ENCODE peak calls at places on chromosomes 6 and 20, in seven cellular contexts. T is endothelial cell of umbilical vein; R is gastrocnemius medialis; D is H9; W is ovary; Q is tibial artery; V is CD8-positive, alpha-beta memory T cell. L is an unnamed sample.

GRCh38 chr6:167684276-167685104 is 142.2 kb upstream of the AFDN start:
- DNase-seq in T (no peak), R (no peak), D (peak; percentile 56), W (no peak), Q (no peak), V (no peak), L (no peak)

GRCh38 chr6:136593748-136594490 is 43.7 kb upstream of the MAP7 start:
- DNase-seq in T (peak; percentile 97), R (no peak), D (no peak), W (no peak), Q (no peak), V (peak; percentile 41), L (no peak)

GRCh38 chr6:166572370-166573261 is 13.9 kb downstream of the RAMACL start:
- DNase-seq in T (no peak), R (no peak), D (peak; percentile 66), W (no peak), Q (no peak), V (no peak), L (peak; percentile 63)

GRCh38 chr20:33191484-33191883 is 23.5 kb downstream of the BPIFA2 start:
- DNase-seq in T (no peak), R (no peak), D (no peak), W (no peak), Q (no peak), V (no peak), L (no peak)

GRCh38 chr6:106102967-106103727 is 17.0 kb downstream of the PRDM1 start:
- DNase-seq in T (no peak), R (no peak), D (no peak), W (no peak), Q (no peak), V (no peak), L (no peak)

GRCh38 chr6:11008821-11009220 is 35.3 kb downstream of the ELOVL2 start:
- DNase-seq in T (no peak), R (no peak), D (no peak), W (no peak), Q (no peak), V (no peak), L (no peak)

GRCh38 chr20:11140359-11140758 is 466.6 kb upstream of the JAG1 start:
- DNase-seq in T (no peak), R (peak; percentile 15), D (no peak), W (no peak), Q (no peak), V (no peak), L (no peak)

GRCh38 chr6:142902636-142903053 is 42.3 kb downstream of the HIVEP2 start:
- DNase-seq in T (peak; percentile 80), R (peak; percentile 44), D (no peak), W (peak; percentile 57), Q (peak; percentile 72), V (peak; percentile 85), L (peak; percentile 62)

GRCh38 chr20:44688053-44688625 is 27.0 kb upstream of the CCN5 start:
- DNase-seq in T (peak; percentile 82), R (no peak), D (no peak), W (no peak), Q (no peak), V (no peak), L (no peak)

GRCh38 chr6:43454290-43455033 is 886 bp downstream of the DLK2 start:
- DNase-seq in T (peak; percentile 75), R (peak; percentile 75), D (peak; percentile 91), W (peak; percentile 86), Q (peak; percentile 89), V (peak; percentile 49), L (peak; percentile 91)

GRCh38 chr6:6330407-6330806 is 9.9 kb upstream of the F13A1 start:
- DNase-seq in T (no peak), R (no peak), D (no peak), W (no peak), Q (no peak), V (no peak), L (no peak)

GRCh38 chr20:24095753-24096152 is 107.2 kb upstream of the GGTLC1 start:
- DNase-seq in T (no peak), R (no peak), D (no peak), W (no peak), Q (no peak), V (no peak), L (no peak)

GRCh38 chr20:25437153-25437581 is 29.7 kb downstream of the GINS1 start:
- DNase-seq in T (no peak), R (no peak), D (no peak), W (no peak), Q (no peak), V (no peak), L (no peak)

GRCh38 chr6:46184114-46184513 is 13.3 kb upstream of the ENPP5 start:
- DNase-seq in T (peak; percentile 84), R (no peak), D (no peak), W (no peak), Q (no peak), V (no peak), L (no peak)

GRCh38 chr20:17883592-17884317 is 84.8 kb downstream of the SNX5 start:
- DNase-seq in T (no peak), R (no peak), D (no peak), W (no peak), Q (peak; percentile 27), V (no peak), L (no peak)

GRCh38 chr6:85191656-85192055 is 258.2 kb upstream of the NT5E start:
- DNase-seq in T (peak; percentile 19), R (no peak), D (no peak), W (no peak), Q (no peak), V (no peak), L (no peak)

GRCh38 chr6:36917541-36918193 is 31.9 kb downstream of the C6orf89 start:
- DNase-seq in T (no peak), R (peak; percentile 58), D (no peak), W (peak; percentile 38), Q (peak; percentile 78), V (no peak), L (peak; percentile 59)

GRCh38 chr6:88870728-88871330 is 92.6 kb downstream of the RNGTT start:
- DNase-seq in T (peak; percentile 69), R (no peak), D (no peak), W (no peak), Q (no peak), V (peak; percentile 32), L (no peak)

GRCh38 chr6:41469951-41470340 is 76.2 kb upstream of the FOXP4 start:
- DNase-seq in T (no peak), R (no peak), D (no peak), W (no peak), Q (no peak), V (peak; percentile 16), L (peak; percentile 67)

GRCh38 chr6:102799051-102799450 is 1405.5 kb downstream of the GRIK2 start:
- DNase-seq in T (no peak), R (no peak), D (no peak), W (no peak), Q (no peak), V (no peak), L (no peak)

GRCh38 chr6:127484207-127484858 is 25.1 kb upstream of the KIAA0408 start:
- DNase-seq in T (peak; percentile 12), R (no peak), D (no peak), W (no peak), Q (no peak), V (peak; percentile 18), L (no peak)

GRCh38 chr6:39102024-39102820 is 12.8 kb downstream of the SAYSD1 start:
- DNase-seq in T (peak; percentile 9), R (no peak), D (peak; percentile 79), W (no peak), Q (no peak), V (no peak), L (no peak)
- H3K27ac ChIP-seq in T (no peak overlapping the region), R (no peak overlapping the region), D (no peak overlapping the region), W (no peak overlapping the region), Q (peak overlapping the region; percentile 27), V (no peak overlapping the region), L (no peak overlapping the region)

GRCh38 chr6:116649129-116649528 is 19.4 kb downstream of the ZUP1 start:
- DNase-seq in T (peak; percentile 49), R (no peak), D (no peak), W (no peak), Q (no peak), V (no peak), L (no peak)

GRCh38 chr6:116651916-116652315 is 16.6 kb downstream of the ZUP1 start:
- DNase-seq in T (no peak), R (no peak), D (no peak), W (no peak), Q (no peak), V (no peak), L (no peak)

DNA sequence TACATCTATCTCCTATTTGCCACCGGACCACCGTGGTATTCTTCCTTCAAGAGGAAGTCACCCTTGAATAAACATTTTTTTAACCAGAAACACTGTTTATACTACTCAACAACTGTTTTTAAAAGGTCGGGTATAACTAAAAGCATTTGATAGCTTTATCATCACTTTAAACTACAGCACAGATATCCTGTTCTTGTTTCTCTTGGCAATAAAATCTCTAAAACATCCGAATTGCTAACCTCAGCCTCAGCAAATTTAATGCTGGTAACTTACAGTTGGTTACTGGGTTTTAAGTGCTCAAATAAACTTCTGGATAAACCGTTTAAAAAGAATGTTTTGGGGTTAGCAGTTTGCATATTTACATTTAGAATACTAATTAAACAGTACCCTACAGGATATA is 20.4 kb downstream of the ZUP1 start:
- DNase-seq in T (peak; percentile 93), R (no peak), D (no peak), W (no peak), Q (no peak), V (no peak), L (no peak)
- H3K27ac ChIP-seq in T (peak overlapping the region; percentile 36), R (no peak overlapping the region), D (no peak overlapping the region), W (no peak overlapping the region), Q (no peak overlapping the region), V (no peak overlapping the region), L (no peak overlapping the region)

GRCh38 chr6:148881593-148882311 is 134.9 kb downstream of the UST start:
- DNase-seq in T (no peak), R (no peak), D (no peak), W (no peak), Q (no peak), V (no peak), L (no peak)

GRCh38 chr6:148885920-148886845 is 139.4 kb downstream of the UST start:
- DNase-seq in T (peak; percentile 24), R (no peak), D (no peak), W (no peak), Q (no peak), V (no peak), L (no peak)

GRCh38 chr6:148885154-148885870 is 138.5 kb downstream of the UST start:
- DNase-seq in T (peak; percentile 74), R (no peak), D (no peak), W (no peak), Q (no peak), V (no peak), L (no peak)

GRCh38 chr6:148884461-148884860 is 137.6 kb downstream of the UST start:
- DNase-seq in T (no peak), R (no peak), D (no peak), W (no peak), Q (no peak), V (no peak), L (no peak)

DNA sequence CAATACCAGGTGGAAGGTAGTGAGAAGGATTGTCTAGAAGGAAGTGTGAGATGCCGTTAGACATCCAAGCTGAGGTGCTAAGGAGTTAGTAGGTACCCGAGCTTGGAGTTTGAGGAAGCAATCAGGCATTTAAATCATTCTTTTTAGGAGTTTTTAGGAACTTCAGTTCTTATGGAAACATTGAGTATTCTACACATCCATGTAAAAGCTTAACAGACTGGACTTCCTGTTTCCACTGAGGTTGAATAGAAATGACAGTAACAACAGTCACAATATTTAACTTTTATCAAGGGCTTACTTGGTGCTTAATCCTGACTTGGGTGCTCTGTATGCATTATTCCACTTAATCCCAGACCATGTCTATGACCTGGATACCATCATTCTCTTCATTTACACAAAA is 136.4 kb downstream of the UST start:
- DNase-seq in T (no peak), R (no peak), D (no peak), W (no peak), Q (no peak), V (no peak), L (no peak)
- H3K27ac ChIP-seq in T (no peak overlapping the region), R (no peak overlapping the region), D (no peak overlapping the region), W (no peak overlapping the region), Q (no peak overlapping the region), V (no peak overlapping the region), L (no peak overlapping the region)

GRCh38 chr6:62392289-62392688 is 106.3 kb upstream of the KHDRBS2 start:
- DNase-seq in T (no peak), R (no peak), D (no peak), W (no peak), Q (no peak), V (no peak), L (no peak)
- H3K27ac ChIP-seq in T (no peak overlapping the region), R (no peak overlapping the region), D (no peak overlapping the region), W (no peak overlapping the region), Q (no peak overlapping the region), V (no peak overlapping the region), L (no peak overlapping the region)

L was measured in lower lobe of right lung.